ENCODE peak calls at places on chromosomes 3 and 15, in eight cellular contexts. One of them, this sample, is unnamed.

GRCh38 chr3:116470589-116470988 is 25.3 kb upstream of the LSAMP start:
- DNase-seq in PC-9: no peak
- DNase-seq in breast epithelium: no peak
- DNase-seq in pancreas: no peak
- DNase-seq in A673: no peak
- DNase-seq in sigmoid colon: no peak
- DNase-seq in dorsolateral prefrontal cortex: no peak
- DNase-seq in heart left ventricle: no peak
- DNase-seq in this sample: no peak

GRCh38 chr3:186181901-186182300 is 73.0 kb upstream of the ETV5 start:
- DNase-seq in sigmoid colon: no peak
- DNase-seq in dorsolateral prefrontal cortex: no peak
- DNase-seq in PC-9: no peak
- DNase-seq in breast epithelium: no peak
- DNase-seq in heart left ventricle: no peak
- DNase-seq in pancreas: no peak
- DNase-seq in A673: no peak
- DNase-seq in this sample: no peak

GRCh38 chr3:132317229-132317948 is at the start of gene ACP3:
- DNase-seq in pancreas: peak; percentile 56
- DNase-seq in dorsolateral prefrontal cortex: no peak
- DNase-seq in breast epithelium: peak; percentile 53
- DNase-seq in heart left ventricle: peak; percentile 38
- DNase-seq in A673: peak; percentile 91
- DNase-seq in sigmoid colon: no peak
- DNase-seq in PC-9: peak; percentile 95
- DNase-seq in this sample: no peak

GRCh38 chr15:50260969-50261496 is 4.5 kb downstream of the HDC start:
- DNase-seq in sigmoid colon: no peak
- DNase-seq in breast epithelium: no peak
- DNase-seq in dorsolateral prefrontal cortex: no peak
- DNase-seq in pancreas: no peak
- DNase-seq in heart left ventricle: no peak
- DNase-seq in A673: no peak
- DNase-seq in PC-9: no peak
- DNase-seq in this sample: no peak

GRCh38 chr3:23763040-23763477 is 42.7 kb upstream of the UBE2E1 start:
- DNase-seq in A673: no peak
- DNase-seq in sigmoid colon: no peak
- DNase-seq in breast epithelium: no peak
- DNase-seq in dorsolateral prefrontal cortex: no peak
- DNase-seq in PC-9: no peak
- DNase-seq in pancreas: no peak
- DNase-seq in heart left ventricle: peak; percentile 59
- DNase-seq in this sample: no peak

GRCh38 chr15:67806539-67806935 is 18.8 kb upstream of the SKOR1 start:
- DNase-seq in pancreas: peak; percentile 39
- DNase-seq in sigmoid colon: peak; percentile 55
- DNase-seq in heart left ventricle: no peak
- DNase-seq in A673: no peak
- DNase-seq in PC-9: no peak
- DNase-seq in breast epithelium: no peak
- DNase-seq in dorsolateral prefrontal cortex: peak; percentile 1
- DNase-seq in this sample: peak; percentile 14

GRCh38 chr3:195546130-195546560 is 3.0 kb upstream of the PPP1R2 start:
- DNase-seq in pancreas: no peak
- DNase-seq in PC-9: peak; percentile 79
- DNase-seq in breast epithelium: peak; percentile 75
- DNase-seq in dorsolateral prefrontal cortex: no peak
- DNase-seq in heart left ventricle: peak; percentile 34
- DNase-seq in sigmoid colon: peak; percentile 86
- DNase-seq in A673: peak; percentile 46
- DNase-seq in this sample: no peak

GRCh38 chr3:177282028-177282655 is 84.9 kb upstream of the TBL1XR1 start:
- DNase-seq in A673: peak; percentile 32
- DNase-seq in pancreas: no peak
- DNase-seq in breast epithelium: no peak
- DNase-seq in sigmoid colon: no peak
- DNase-seq in heart left ventricle: no peak
- DNase-seq in PC-9: peak; percentile 47
- DNase-seq in dorsolateral prefrontal cortex: no peak
- DNase-seq in this sample: no peak

GRCh38 chr15:101008158-101009139 is 89.3 kb downstream of the LRRK1 start:
- DNase-seq in pancreas: peak; percentile 99
- DNase-seq in dorsolateral prefrontal cortex: peak; percentile 60
- DNase-seq in PC-9: peak; percentile 72
- DNase-seq in breast epithelium: peak; percentile 75
- DNase-seq in sigmoid colon: peak; percentile 88
- DNase-seq in heart left ventricle: peak; percentile 70
- DNase-seq in A673: peak; percentile 84
- DNase-seq in this sample: peak; percentile 67

GRCh38 chr3:76044601-76045600 is 259.6 kb upstream of the ZNF717 start:
- DNase-seq in heart left ventricle: no peak
- DNase-seq in sigmoid colon: no peak
- DNase-seq in PC-9: no peak
- DNase-seq in pancreas: peak; percentile 53
- DNase-seq in breast epithelium: no peak
- DNase-seq in dorsolateral prefrontal cortex: peak; percentile 46
- DNase-seq in A673: peak; percentile 39
- DNase-seq in this sample: no peak

GRCh38 chr3:76040946-76041345 is 255.6 kb upstream of the ZNF717 start:
- DNase-seq in PC-9: no peak
- DNase-seq in pancreas: no peak
- DNase-seq in heart left ventricle: no peak
- DNase-seq in A673: peak; percentile 45
- DNase-seq in breast epithelium: no peak
- DNase-seq in dorsolateral prefrontal cortex: no peak
- DNase-seq in sigmoid colon: no peak
- DNase-seq in this sample: no peak

GRCh38 chr3:76039431-76039830 is 254.1 kb upstream of the ZNF717 start:
- DNase-seq in sigmoid colon: no peak
- DNase-seq in dorsolateral prefrontal cortex: no peak
- DNase-seq in pancreas: no peak
- DNase-seq in breast epithelium: no peak
- DNase-seq in heart left ventricle: no peak
- DNase-seq in PC-9: no peak
- DNase-seq in A673: peak; percentile 5
- DNase-seq in this sample: no peak

GRCh38 chr3:76047368-76047767 is 262.0 kb upstream of the ZNF717 start:
- DNase-seq in PC-9: no peak
- DNase-seq in heart left ventricle: no peak
- DNase-seq in dorsolateral prefrontal cortex: no peak
- DNase-seq in A673: no peak
- DNase-seq in breast epithelium: no peak
- DNase-seq in pancreas: no peak
- DNase-seq in sigmoid colon: no peak
- DNase-seq in this sample: no peak

DNA sequence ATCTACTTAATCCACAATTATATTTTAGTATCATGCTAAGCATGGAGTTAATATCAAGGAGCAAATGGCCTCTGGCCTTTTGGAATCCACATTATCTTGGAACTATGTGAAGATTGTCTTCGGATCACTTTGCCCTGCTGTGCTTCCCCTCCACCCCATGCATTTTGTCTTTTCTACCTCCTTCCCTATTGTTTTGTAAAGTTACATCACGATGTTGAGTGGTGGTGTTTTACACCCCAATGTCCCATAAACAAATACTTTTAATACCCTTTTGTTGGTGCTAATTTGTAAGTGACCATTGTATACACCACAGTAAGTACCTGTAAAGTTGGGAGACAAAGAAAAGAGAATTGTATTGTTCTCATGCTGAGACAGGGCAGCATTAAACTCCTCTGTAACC is 258.4 kb upstream of the ZNF717 start:
- DNase-seq in dorsolateral prefrontal cortex: no peak
- DNase-seq in heart left ventricle: no peak
- DNase-seq in A673: no peak
- DNase-seq in PC-9: no peak
- DNase-seq in breast epithelium: no peak
- DNase-seq in sigmoid colon: no peak
- DNase-seq in pancreas: no peak
- DNase-seq in this sample: no peak
- H3K4me3 ChIP-seq in dorsolateral prefrontal cortex: no peak overlapping the region
- H3K4me3 ChIP-seq in heart left ventricle: no peak overlapping the region
- H3K4me3 ChIP-seq in A673: no peak overlapping the region
- H3K4me3 ChIP-seq in PC-9: no peak overlapping the region
- H3K4me3 ChIP-seq in breast epithelium: no peak overlapping the region
- H3K4me3 ChIP-seq in sigmoid colon: no peak overlapping the region
- H3K4me3 ChIP-seq in pancreas: no peak overlapping the region
- H3K4me3 ChIP-seq in this sample: no peak overlapping the region

GRCh38 chr3:157103860-157104259 is 56.1 kb downstream of the CCNL1 start:
- DNase-seq in breast epithelium: no peak
- DNase-seq in PC-9: no peak
- DNase-seq in heart left ventricle: no peak
- DNase-seq in pancreas: no peak
- DNase-seq in A673: no peak
- DNase-seq in sigmoid colon: no peak
- DNase-seq in dorsolateral prefrontal cortex: no peak
- DNase-seq in this sample: no peak

GRCh38 chr3:157102098-157102497 is 57.8 kb downstream of the CCNL1 start:
- DNase-seq in breast epithelium: no peak
- DNase-seq in PC-9: no peak
- DNase-seq in A673: no peak
- DNase-seq in dorsolateral prefrontal cortex: no peak
- DNase-seq in pancreas: no peak
- DNase-seq in sigmoid colon: no peak
- DNase-seq in heart left ventricle: no peak
- DNase-seq in this sample: no peak

GRCh38 chr3:157101470-157101869 is 58.5 kb downstream of the CCNL1 start:
- DNase-seq in pancreas: no peak
- DNase-seq in PC-9: peak; percentile 32
- DNase-seq in breast epithelium: no peak
- DNase-seq in dorsolateral prefrontal cortex: no peak
- DNase-seq in heart left ventricle: no peak
- DNase-seq in A673: no peak
- DNase-seq in sigmoid colon: no peak
- DNase-seq in this sample: no peak

GRCh38 chr3:157104521-157104920 is 55.4 kb downstream of the CCNL1 start:
- DNase-seq in pancreas: no peak
- DNase-seq in A673: no peak
- DNase-seq in dorsolateral prefrontal cortex: no peak
- DNase-seq in sigmoid colon: peak; percentile 79
- DNase-seq in heart left ventricle: no peak
- DNase-seq in PC-9: peak; percentile 32
- DNase-seq in breast epithelium: no peak
- DNase-seq in this sample: no peak

GRCh38 chr3:157103280-157103679 is 56.7 kb downstream of the CCNL1 start:
- DNase-seq in A673: no peak
- DNase-seq in heart left ventricle: no peak
- DNase-seq in dorsolateral prefrontal cortex: no peak
- DNase-seq in pancreas: no peak
- DNase-seq in breast epithelium: no peak
- DNase-seq in PC-9: no peak
- DNase-seq in sigmoid colon: no peak
- DNase-seq in this sample: no peak
- H3K27ac ChIP-seq in A673: no peak overlapping the region
- H3K27ac ChIP-seq in heart left ventricle: no peak overlapping the region
- H3K27ac ChIP-seq in dorsolateral prefrontal cortex: peak overlapping the region; percentile 61
- H3K27ac ChIP-seq in pancreas: no peak overlapping the region
- H3K27ac ChIP-seq in breast epithelium: no peak overlapping the region
- H3K27ac ChIP-seq in PC-9: no peak overlapping the region
- H3K27ac ChIP-seq in sigmoid colon: peak overlapping the region; percentile 63
- H3K27ac ChIP-seq in this sample: no peak overlapping the region

GRCh38 chr3:184560531-184560930 is 1.1 kb upstream of the EPHB3 start:
- DNase-seq in PC-9: no peak
- DNase-seq in sigmoid colon: no peak
- DNase-seq in heart left ventricle: no peak
- DNase-seq in dorsolateral prefrontal cortex: no peak
- DNase-seq in A673: no peak
- DNase-seq in pancreas: no peak
- DNase-seq in breast epithelium: peak; percentile 17
- DNase-seq in this sample: no peak

GRCh38 chr3:184562146-184562861 is 719 bp downstream of the EPHB3 start:
- DNase-seq in A673: no peak
- DNase-seq in PC-9: no peak
- DNase-seq in sigmoid colon: no peak
- DNase-seq in breast epithelium: no peak
- DNase-seq in pancreas: no peak
- DNase-seq in dorsolateral prefrontal cortex: no peak
- DNase-seq in heart left ventricle: no peak
- DNase-seq in this sample: no peak

GRCh38 chr3:184561329-184562145 is at the start of gene EPHB3:
- DNase-seq in sigmoid colon: peak; percentile 100
- DNase-seq in A673: peak; percentile 99
- DNase-seq in PC-9: peak; percentile 99
- DNase-seq in heart left ventricle: peak; percentile 99
- DNase-seq in dorsolateral prefrontal cortex: peak; percentile 100
- DNase-seq in breast epithelium: peak; percentile 99
- DNase-seq in pancreas: peak; percentile 98
- DNase-seq in this sample: peak; percentile 89

GRCh38 chr3:184559336-184559735 is 2.2 kb upstream of the EPHB3 start:
- DNase-seq in sigmoid colon: no peak
- DNase-seq in breast epithelium: peak; percentile 23
- DNase-seq in dorsolateral prefrontal cortex: no peak
- DNase-seq in A673: no peak
- DNase-seq in PC-9: peak; percentile 90
- DNase-seq in pancreas: peak; percentile 81
- DNase-seq in heart left ventricle: no peak
- DNase-seq in this sample: no peak

DNA sequence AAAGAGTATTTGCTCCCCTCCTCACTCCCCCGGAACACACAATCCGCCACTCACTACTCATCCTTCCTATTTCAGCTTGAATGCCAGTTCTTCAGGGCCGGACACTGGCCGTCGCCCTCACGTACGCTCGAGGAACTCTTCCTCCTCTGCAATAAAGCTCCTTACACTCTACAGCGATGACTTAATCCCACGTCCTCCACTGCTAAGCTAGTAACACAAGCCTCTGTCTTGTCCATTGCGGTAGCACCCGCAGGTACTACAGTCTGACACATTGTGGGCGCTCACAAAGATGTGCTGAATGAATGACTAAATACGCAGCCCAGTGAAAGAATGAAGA is 625 bp upstream of the EPHB3 start:
- DNase-seq in PC-9: no peak
- DNase-seq in heart left ventricle: no peak
- DNase-seq in dorsolateral prefrontal cortex: no peak
- DNase-seq in A673: no peak
- DNase-seq in pancreas: no peak
- DNase-seq in sigmoid colon: no peak
- DNase-seq in breast epithelium: no peak
- DNase-seq in this sample: no peak
- H3K27me3 ChIP-seq in PC-9: peaks cover 31% of the 10 kb centered on the region
- H3K27me3 ChIP-seq in heart left ventricle: no peaks in the 10 kb centered on the region
- H3K27me3 ChIP-seq in dorsolateral prefrontal cortex: no peaks in the 10 kb centered on the region
- H3K27me3 ChIP-seq in A673: no peaks in the 10 kb centered on the region
- H3K27me3 ChIP-seq in pancreas: no peaks in the 10 kb centered on the region
- H3K27me3 ChIP-seq in sigmoid colon: no peaks in the 10 kb centered on the region
- H3K27me3 ChIP-seq in breast epithelium: no peaks in the 10 kb centered on the region
- H3K27me3 ChIP-seq in this sample: peaks cover 9% of the 10 kb centered on the region

GRCh38 chr3:114850913-114851312 is 296.2 kb downstream of the ZBTB20 start:
- DNase-seq in breast epithelium: no peak
- DNase-seq in PC-9: no peak
- DNase-seq in A673: no peak
- DNase-seq in dorsolateral prefrontal cortex: no peak
- DNase-seq in pancreas: no peak
- DNase-seq in heart left ventricle: no peak
- DNase-seq in sigmoid colon: no peak
- DNase-seq in this sample: no peak
- H3K4me3 ChIP-seq in breast epithelium: no peak overlapping the region
- H3K4me3 ChIP-seq in PC-9: no peak overlapping the region
- H3K4me3 ChIP-seq in A673: no peak overlapping the region
- H3K4me3 ChIP-seq in dorsolateral prefrontal cortex: no peak overlapping the region
- H3K4me3 ChIP-seq in pancreas: no peak overlapping the region
- H3K4me3 ChIP-seq in heart left ventricle: no peak overlapping the region
- H3K4me3 ChIP-seq in sigmoid colon: no peak overlapping the region
- H3K4me3 ChIP-seq in this sample: no peak overlapping the region